ENCODE peak calls at places on chromosomes 3 and 15, in four cellular contexts. J, O, U and D are unnamed samples.

GRCh38 chr3:133644768-133645167 is 17.0 kb downstream of the TOPBP1 start:
- DNase-seq in J (peak), O (peak), U (no peak), D (peak)

GRCh38 chr15:74240002-74240568 is 4.0 kb downstream of the CCDC33 start:
- DNase-seq in J (peak), O (peak), U (no peak), D (peak)

GRCh38 chr15:71940004-71940588 is 129.7 kb downstream of the NR2E3 start:
- DNase-seq in J (no peak), O (peak), U (no peak), D (no peak)

GRCh38 chr3:14371573-14372474 is 30.6 kb upstream of the SLC6A6 start:
- DNase-seq in J (peak), O (peak), U (no peak), D (peak)

GRCh38 chr3:108462899-108463298 is 47.5 kb downstream of the MYH15 start:
- DNase-seq in J (no peak), O (peak), U (no peak), D (peak)

GRCh38 chr3:170752571-170753155 is 117.3 kb downstream of the RPL22L1 start:
- DNase-seq in J (no peak), O (no peak), U (no peak), D (no peak)

GRCh38 chr15:92634641-92635272 is 20.8 kb downstream of the FAM174B start:
- DNase-seq in J (no peak), O (no peak), U (no peak), D (no peak)

GRCh38 chr15:55654541-55654940 is 66.4 kb upstream of the PYGO1 start:
- DNase-seq in J (no peak), O (peak), U (no peak), D (peak)

GRCh38 chr3:36736327-36736726 is 28.0 kb downstream of the DCLK3 start:
- DNase-seq in J (no peak), O (peak), U (no peak), D (no peak)

GRCh38 chr15:67731112-67731761 is 94.1 kb upstream of the SKOR1 start:
- DNase-seq in J (no peak), O (no peak), U (no peak), D (no peak)

GRCh38 chr15:34318277-34319079 is 19.1 kb downstream of the SLC12A6 start:
- DNase-seq in J (no peak), O (peak), U (peak), D (peak)

GRCh38 chr3:128532007-128532983 is 39.3 kb upstream of the GATA2 start:
- DNase-seq in J (no peak), O (no peak), U (no peak), D (no peak)

GRCh38 chr3:77191640-77192039 is 151.7 kb downstream of the ROBO2 start:
- DNase-seq in J (no peak), O (no peak), U (no peak), D (no peak)

DNA sequence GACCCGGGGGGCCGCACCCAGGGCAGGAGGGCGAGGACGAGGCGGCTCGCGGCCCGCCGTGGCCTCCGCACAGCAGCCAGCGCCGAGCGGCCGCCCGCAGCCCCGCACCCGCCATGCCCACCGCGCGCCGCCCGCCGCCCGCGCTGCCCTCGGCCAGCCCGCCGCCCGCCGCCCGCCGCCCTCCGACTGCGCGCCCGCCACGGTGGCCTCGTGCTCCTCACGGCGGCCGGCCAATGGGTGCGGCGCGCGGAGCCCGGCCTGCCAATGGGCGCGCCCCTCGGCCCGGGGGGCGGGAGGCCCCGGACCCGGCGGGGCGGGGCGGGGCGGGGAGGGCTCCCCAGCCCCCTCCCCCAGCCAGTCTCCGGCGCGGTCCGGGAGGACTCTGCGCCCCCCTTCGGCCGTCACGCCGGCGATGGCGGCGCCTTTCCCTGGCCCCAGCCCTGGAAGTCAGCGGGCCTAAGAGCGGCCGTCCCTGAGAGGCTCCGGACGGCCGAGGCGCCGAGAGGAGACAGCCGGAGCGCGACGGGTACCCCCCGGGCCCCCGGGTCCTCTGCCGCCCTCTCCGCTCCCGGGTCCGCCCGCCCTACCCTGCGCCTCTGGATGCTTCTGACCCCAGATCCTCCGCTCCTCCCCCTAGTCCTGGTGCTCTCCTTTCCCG is at the start of gene NT5DC2:
- DNase-seq in J (no peak), O (peak), U (peak), D (peak)
- TF ChIP-seq CTCF in J (no peak), O (no peak), U (peak), D (no peak)

GRCh38 chr15:78001656-78002055 is 75.9 kb downstream of the TBC1D2B start:
- DNase-seq in J (no peak), O (no peak), U (no peak), D (no peak)
- H3K4me3 ChIP-seq in J (no peak), O (no peak), U (no peak), D (no peak)

GRCh38 chr3:159884661-159885402 is 103.8 kb upstream of the IL12A start:
- DNase-seq in J (no peak), O (no peak), U (peak), D (peak)

GRCh38 chr3:159882367-159882766 is 106.3 kb upstream of the IL12A start:
- DNase-seq in J (no peak), O (no peak), U (no peak), D (no peak)

GRCh38 chr3:159881828-159882309 is 106.8 kb upstream of the IL12A start:
- DNase-seq in J (no peak), O (peak), U (no peak), D (no peak)

GRCh38 chr3:159881208-159881607 is 107.4 kb upstream of the IL12A start:
- DNase-seq in J (no peak), O (no peak), U (no peak), D (no peak)

DNA sequence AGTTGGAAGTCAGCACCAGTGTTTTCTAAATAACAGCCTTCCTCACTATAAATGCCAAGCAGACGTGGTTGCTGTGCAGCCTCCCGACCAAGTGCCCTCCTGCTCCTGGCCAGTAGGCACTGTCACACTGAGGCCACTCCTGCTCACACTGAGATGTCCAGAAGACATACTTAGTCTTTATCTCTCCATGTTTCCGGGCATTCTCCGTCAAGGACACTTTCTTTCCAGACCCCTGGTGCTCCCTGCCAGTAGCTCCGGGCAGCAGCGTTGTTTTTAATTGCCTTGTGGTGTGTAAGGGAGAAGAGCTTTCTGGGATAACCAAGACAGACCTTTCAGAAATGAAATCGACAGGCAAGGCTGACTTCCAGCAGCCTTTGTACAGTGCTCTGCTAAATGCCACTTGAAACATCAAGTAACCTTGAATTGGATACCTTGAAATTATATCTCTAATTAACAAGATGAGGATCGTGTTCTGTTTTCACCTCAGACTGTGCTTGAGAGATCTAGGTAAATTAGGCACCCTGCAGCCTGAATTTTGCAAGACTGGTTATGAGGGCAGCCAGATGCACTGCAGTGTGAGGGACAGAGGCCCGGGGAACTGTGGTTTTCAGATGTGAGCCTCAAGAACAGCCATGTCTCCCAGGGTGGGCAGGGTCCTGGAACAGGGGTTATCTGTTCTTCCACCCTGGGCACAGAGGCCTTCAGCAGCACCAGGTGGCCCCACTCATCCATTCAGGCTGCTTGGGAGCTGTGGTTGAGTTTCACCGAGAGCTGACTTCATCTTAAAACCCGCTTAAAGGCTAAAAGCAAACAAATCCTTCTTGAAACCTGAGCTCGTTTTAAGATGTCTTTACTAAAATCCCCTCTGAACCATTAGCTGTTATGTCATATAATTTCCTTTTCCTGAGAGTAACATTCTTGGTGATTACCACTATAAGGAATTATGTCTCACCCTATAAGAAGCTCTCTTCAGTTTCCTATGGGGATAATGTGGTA is 105.6 kb upstream of the IL12A start:
- DNase-seq in J (no peak), O (peak), U (no peak), D (peak)
- TF ChIP-seq CTCF in J (no peak), O (no peak), U (no peak), D (no peak)

GRCh38 chr3:13075318-13075717 is 2.1 kb upstream of the IQSEC1 start:
- DNase-seq in J (no peak), O (no peak), U (no peak), D (no peak)
- H3K4me3 ChIP-seq in J (no peak), O (no peak), U (no peak), D (no peak)